ENCODE peak calls at places on chromosomes 11 and 22, in seven cellular contexts. T, G, K, X, W, R and J are unnamed samples.

GRCh38 chr22:30286813-30287625 is 2.3 kb downstream of the CASTOR1 start:
- DNase-seq in T (no peak), G (peak), K (peak), X (peak), W (peak), R (peak), J (no peak)

GRCh38 chr11:111291764-111292163 is 6.6 kb upstream of the POU2AF3 start:
- DNase-seq in T (no peak), G (no peak), K (no peak), X (no peak), W (no peak), R (no peak), J (no peak)

GRCh38 chr11:69240332-69241074 is 53.5 kb upstream of the MYEOV start:
- DNase-seq in T (no peak), G (peak), K (no peak), X (no peak), W (no peak), R (peak), J (no peak)

GRCh38 chr11:5553347-5553746 is 5.0 kb upstream of the OR52H1 start:
- DNase-seq in T (no peak), G (no peak), K (no peak), X (no peak), W (no peak), R (no peak), J (no peak)

GRCh38 chr11:76278526-76278925 is 72.2 kb upstream of the WNT11 start:
- DNase-seq in T (no peak), G (no peak), K (no peak), X (no peak), W (no peak), R (no peak), J (no peak)

GRCh38 chr11:34510673-34511072 is 2.9 kb downstream of the ELF5 start:
- DNase-seq in T (no peak), G (no peak), K (no peak), X (no peak), W (no peak), R (no peak), J (no peak)

GRCh38 chr22:19105867-19106802 is 16.1 kb downstream of the DGCR2 start:
- DNase-seq in T (no peak), G (no peak), K (no peak), X (no peak), W (no peak), R (no peak), J (no peak)

GRCh38 chr22:21657361-21658118 is 8.3 kb upstream of the PPIL2 start:
- DNase-seq in T (no peak), G (peak), K (peak), X (peak), W (peak), R (peak), J (peak)

GRCh38 chr22:49956914-49957825 is 3.4 kb upstream of the PIM3 start:
- DNase-seq in T (no peak), G (no peak), K (no peak), X (no peak), W (no peak), R (peak), J (no peak)

GRCh38 chr11:69014084-69014935 is 1.3 kb upstream of the MRGPRF start:
- DNase-seq in T (no peak), G (peak), K (no peak), X (no peak), W (no peak), R (peak), J (no peak)

GRCh38 chr11:17786824-17787525 is 52.4 kb downstream of the KCNC1 start:
- DNase-seq in T (no peak), G (peak), K (no peak), X (no peak), W (no peak), R (no peak), J (no peak)

GRCh38 chr11:84947970-84948600 is 679.1 kb downstream of the DLG2 start:
- DNase-seq in T (no peak), G (peak), K (no peak), X (no peak), W (no peak), R (no peak), J (no peak)

GRCh38 chr11:34972892-34973291 is 56.5 kb downstream of the PDHX start:
- DNase-seq in T (no peak), G (peak), K (no peak), X (no peak), W (no peak), R (no peak), J (no peak)

GRCh38 chr22:37806409-37807338 is 1.1 kb upstream of the GCAT start:
- DNase-seq in T (no peak), G (peak), K (no peak), X (no peak), W (no peak), R (peak), J (no peak)

GRCh38 chr11:33742249-33742851 is 6.1 kb upstream of the CD59 start:
- DNase-seq in T (no peak), G (no peak), K (no peak), X (no peak), W (no peak), R (no peak), J (peak)

GRCh38 chr11:67048515-67048914 is 8.1 kb upstream of the RHOD start:
- DNase-seq in T (no peak), G (no peak), K (no peak), X (no peak), W (no peak), R (no peak), J (no peak)

GRCh38 chr22:32994046-32994827 is 63.9 kb downstream of the SYN3 start:
- DNase-seq in T (no peak), G (no peak), K (no peak), X (no peak), W (no peak), R (no peak), J (peak)

GRCh38 chr11:110601941-110602340 is 110.3 kb downstream of the ARHGAP20 start:
- DNase-seq in T (no peak), G (no peak), K (no peak), X (no peak), W (no peak), R (no peak), J (no peak)